ENCODE peak calls at places on chromosomes 11 and 22, in ten cellular contexts. One of them, this sample, is unnamed.

GRCh38 chr11:110907629-110908028 is 195.4 kb upstream of the ARHGAP20 start:
- DNase-seq in CD8-positive, alpha-beta memory T cell: peak
- DNase-seq in stomach: peak
- DNase-seq in H1: no peak
- DNase-seq in CD4-positive, alpha-beta T cell: no peak
- DNase-seq in heart left ventricle: no peak
- DNase-seq in neuronal stem cell: no peak
- DNase-seq in kidney: no peak
- DNase-seq in substantia nigra: no peak
- DNase-seq in psoas muscle: no peak
- DNase-seq in this sample: no peak

GRCh38 chr11:95668113-95668512 is 121.5 kb downstream of the FAM76B start:
- DNase-seq in CD8-positive, alpha-beta memory T cell: no peak
- DNase-seq in stomach: no peak
- DNase-seq in H1: no peak
- DNase-seq in CD4-positive, alpha-beta T cell: no peak
- DNase-seq in heart left ventricle: no peak
- DNase-seq in neuronal stem cell: no peak
- DNase-seq in kidney: no peak
- DNase-seq in substantia nigra: no peak
- DNase-seq in psoas muscle: no peak
- DNase-seq in this sample: no peak

GRCh38 chr11:115682101-115682500 is 177.9 kb upstream of the CADM1 start:
- DNase-seq in CD8-positive, alpha-beta memory T cell: no peak
- DNase-seq in stomach: no peak
- DNase-seq in H1: no peak
- DNase-seq in CD4-positive, alpha-beta T cell: no peak
- DNase-seq in heart left ventricle: no peak
- DNase-seq in neuronal stem cell: no peak
- DNase-seq in kidney: no peak
- DNase-seq in substantia nigra: no peak
- DNase-seq in psoas muscle: no peak
- DNase-seq in this sample: no peak

GRCh38 chr11:103608566-103608965 is 427.9 kb upstream of the DDI1 start:
- DNase-seq in CD8-positive, alpha-beta memory T cell: no peak
- DNase-seq in stomach: no peak
- DNase-seq in H1: no peak
- DNase-seq in CD4-positive, alpha-beta T cell: no peak
- DNase-seq in heart left ventricle: no peak
- DNase-seq in neuronal stem cell: no peak
- DNase-seq in kidney: no peak
- DNase-seq in substantia nigra: no peak
- DNase-seq in psoas muscle: no peak
- DNase-seq in this sample: no peak

GRCh38 chr11:90434858-90435257 is 212.0 kb upstream of the CHORDC1 start:
- DNase-seq in CD8-positive, alpha-beta memory T cell: no peak
- DNase-seq in stomach: no peak
- DNase-seq in H1: no peak
- DNase-seq in CD4-positive, alpha-beta T cell: no peak
- DNase-seq in heart left ventricle: no peak
- DNase-seq in neuronal stem cell: peak
- DNase-seq in kidney: no peak
- DNase-seq in substantia nigra: no peak
- DNase-seq in psoas muscle: no peak
- DNase-seq in this sample: no peak

GRCh38 chr11:68262544-68262827 is 9.3 kb downstream of the C11orf24 start:
- DNase-seq in CD8-positive, alpha-beta memory T cell: no peak
- DNase-seq in stomach: no peak
- DNase-seq in H1: no peak
- DNase-seq in CD4-positive, alpha-beta T cell: no peak
- DNase-seq in heart left ventricle: no peak
- DNase-seq in neuronal stem cell: no peak
- DNase-seq in kidney: no peak
- DNase-seq in substantia nigra: no peak
- DNase-seq in psoas muscle: no peak
- DNase-seq in this sample: no peak

GRCh38 chr11:22371188-22371587 is 33.0 kb downstream of the SLC17A6 start:
- DNase-seq in CD8-positive, alpha-beta memory T cell: no peak
- DNase-seq in stomach: no peak
- DNase-seq in H1: no peak
- DNase-seq in CD4-positive, alpha-beta T cell: no peak
- DNase-seq in heart left ventricle: no peak
- DNase-seq in neuronal stem cell: peak
- DNase-seq in kidney: no peak
- DNase-seq in substantia nigra: no peak
- DNase-seq in psoas muscle: no peak
- DNase-seq in this sample: no peak

GRCh38 chr11:114064216-114064615 is 4.7 kb downstream of the ZBTB16 start:
- DNase-seq in CD8-positive, alpha-beta memory T cell: no peak
- DNase-seq in stomach: no peak
- DNase-seq in H1: no peak
- DNase-seq in CD4-positive, alpha-beta T cell: no peak
- DNase-seq in heart left ventricle: no peak
- DNase-seq in neuronal stem cell: no peak
- DNase-seq in kidney: no peak
- DNase-seq in substantia nigra: no peak
- DNase-seq in psoas muscle: peak
- DNase-seq in this sample: no peak

GRCh38 chr22:37427128-37427710 is at the start of gene ELFN2:
- DNase-seq in CD8-positive, alpha-beta memory T cell: no peak
- DNase-seq in stomach: peak
- DNase-seq in H1: no peak
- DNase-seq in CD4-positive, alpha-beta T cell: no peak
- DNase-seq in heart left ventricle: peak
- DNase-seq in neuronal stem cell: no peak
- DNase-seq in kidney: peak
- DNase-seq in substantia nigra: no peak
- DNase-seq in psoas muscle: no peak
- DNase-seq in this sample: no peak

GRCh38 chr11:6474806-6475500 is 1.2 kb upstream of the TRIM3 start:
- DNase-seq in CD8-positive, alpha-beta memory T cell: no peak
- DNase-seq in stomach: no peak
- DNase-seq in H1: no peak
- DNase-seq in CD4-positive, alpha-beta T cell: no peak
- DNase-seq in heart left ventricle: no peak
- DNase-seq in neuronal stem cell: no peak
- DNase-seq in kidney: no peak
- DNase-seq in substantia nigra: no peak
- DNase-seq in psoas muscle: no peak
- DNase-seq in this sample: no peak

GRCh38 chr11:82995754-82996398 is 75.8 kb downstream of the RAB30 start:
- DNase-seq in CD8-positive, alpha-beta memory T cell: no peak
- DNase-seq in stomach: no peak
- DNase-seq in H1: no peak
- DNase-seq in CD4-positive, alpha-beta T cell: no peak
- DNase-seq in heart left ventricle: peak
- DNase-seq in neuronal stem cell: no peak
- DNase-seq in kidney: no peak
- DNase-seq in substantia nigra: no peak
- DNase-seq in psoas muscle: peak
- DNase-seq in this sample: no peak

GRCh38 chr11:94128171-94128745 is 383 bp upstream of the PANX1 start:
- DNase-seq in CD8-positive, alpha-beta memory T cell: no peak
- DNase-seq in stomach: peak
- DNase-seq in H1: no peak
- DNase-seq in CD4-positive, alpha-beta T cell: peak
- DNase-seq in heart left ventricle: peak
- DNase-seq in neuronal stem cell: no peak
- DNase-seq in kidney: peak
- DNase-seq in substantia nigra: no peak
- DNase-seq in psoas muscle: no peak
- DNase-seq in this sample: no peak

GRCh38 chr22:38724926-38725571 is 19.3 kb downstream of the GTPBP1 start:
- DNase-seq in CD8-positive, alpha-beta memory T cell: no peak
- DNase-seq in stomach: no peak
- DNase-seq in H1: no peak
- DNase-seq in CD4-positive, alpha-beta T cell: no peak
- DNase-seq in heart left ventricle: peak
- DNase-seq in neuronal stem cell: no peak
- DNase-seq in kidney: no peak
- DNase-seq in substantia nigra: peak
- DNase-seq in psoas muscle: peak
- DNase-seq in this sample: no peak

GRCh38 chr11:118917488-118918127 is 8.1 kb downstream of the BCL9L start:
- DNase-seq in CD8-positive, alpha-beta memory T cell: peak
- DNase-seq in stomach: no peak
- DNase-seq in H1: no peak
- DNase-seq in CD4-positive, alpha-beta T cell: no peak
- DNase-seq in heart left ventricle: peak
- DNase-seq in neuronal stem cell: no peak
- DNase-seq in kidney: peak
- DNase-seq in substantia nigra: no peak
- DNase-seq in psoas muscle: peak
- DNase-seq in this sample: no peak

GRCh38 chr11:46296520-46297448 is 19.3 kb downstream of the CREB3L1 start:
- DNase-seq in CD8-positive, alpha-beta memory T cell: no peak
- DNase-seq in stomach: no peak
- DNase-seq in H1: peak
- DNase-seq in CD4-positive, alpha-beta T cell: no peak
- DNase-seq in heart left ventricle: peak
- DNase-seq in neuronal stem cell: peak
- DNase-seq in kidney: peak
- DNase-seq in substantia nigra: no peak
- DNase-seq in psoas muscle: peak
- DNase-seq in this sample: no peak

GRCh38 chr11:117185739-117186430 is 7.3 kb downstream of the SIDT2 start:
- DNase-seq in CD8-positive, alpha-beta memory T cell: no peak
- DNase-seq in stomach: peak
- DNase-seq in H1: no peak
- DNase-seq in CD4-positive, alpha-beta T cell: no peak
- DNase-seq in heart left ventricle: no peak
- DNase-seq in neuronal stem cell: no peak
- DNase-seq in kidney: peak
- DNase-seq in substantia nigra: no peak
- DNase-seq in psoas muscle: peak
- DNase-seq in this sample: no peak

GRCh38 chr11:123487157-123487744 is 57.2 kb downstream of the GRAMD1B start:
- DNase-seq in CD8-positive, alpha-beta memory T cell: no peak
- DNase-seq in stomach: no peak
- DNase-seq in H1: no peak
- DNase-seq in CD4-positive, alpha-beta T cell: no peak
- DNase-seq in heart left ventricle: no peak
- DNase-seq in neuronal stem cell: no peak
- DNase-seq in kidney: no peak
- DNase-seq in substantia nigra: no peak
- DNase-seq in psoas muscle: no peak
- DNase-seq in this sample: no peak

GRCh38 chr22:17199131-17199731 is 20.0 kb downstream of the ADA2 start:
- DNase-seq in CD8-positive, alpha-beta memory T cell: no peak
- DNase-seq in stomach: no peak
- DNase-seq in H1: peak
- DNase-seq in CD4-positive, alpha-beta T cell: no peak
- DNase-seq in heart left ventricle: peak
- DNase-seq in neuronal stem cell: peak
- DNase-seq in kidney: peak
- DNase-seq in substantia nigra: no peak
- DNase-seq in psoas muscle: peak
- DNase-seq in this sample: no peak

DNA sequence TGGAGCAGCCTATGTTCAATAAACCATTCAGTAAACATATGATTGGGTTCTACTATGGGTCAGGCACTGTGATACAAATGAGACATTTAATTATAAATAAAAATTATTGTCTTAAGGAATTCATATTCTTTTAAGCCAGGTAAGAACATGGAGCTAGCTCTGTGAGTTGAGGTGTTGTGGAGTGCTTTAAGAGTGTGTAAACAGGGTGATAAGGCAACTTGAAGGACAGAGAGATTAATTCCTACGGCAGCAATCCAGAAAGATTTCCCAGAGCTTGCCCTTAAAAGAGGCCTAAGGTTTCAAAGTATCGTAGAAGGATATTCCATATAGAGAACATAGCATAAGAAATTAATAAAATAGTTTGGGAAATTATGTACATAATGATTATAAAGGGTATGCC is 126.4 kb upstream of the FAT3 start:
- DNase-seq in CD8-positive, alpha-beta memory T cell: no peak
- DNase-seq in stomach: no peak
- DNase-seq in H1: no peak
- DNase-seq in CD4-positive, alpha-beta T cell: no peak
- DNase-seq in heart left ventricle: no peak
- DNase-seq in neuronal stem cell: no peak
- DNase-seq in kidney: no peak
- DNase-seq in substantia nigra: no peak
- DNase-seq in psoas muscle: no peak
- DNase-seq in this sample: no peak
- H3K27ac ChIP-seq in CD8-positive, alpha-beta memory T cell: no peak
- H3K27ac ChIP-seq in stomach: no peak
- H3K27ac ChIP-seq in H1: no peak
- H3K27ac ChIP-seq in CD4-positive, alpha-beta T cell: no peak
- H3K27ac ChIP-seq in heart left ventricle: no peak
- H3K27ac ChIP-seq in neuronal stem cell: no peak
- H3K27ac ChIP-seq in kidney: no peak
- H3K27ac ChIP-seq in substantia nigra: no peak
- H3K27ac ChIP-seq in psoas muscle: no peak
- H3K27ac ChIP-seq in this sample: no peak

GRCh38 chr11:34823197-34823596 is 93.0 kb downstream of the APIP start:
- DNase-seq in CD8-positive, alpha-beta memory T cell: no peak
- DNase-seq in stomach: no peak
- DNase-seq in H1: no peak
- DNase-seq in CD4-positive, alpha-beta T cell: no peak
- DNase-seq in heart left ventricle: no peak
- DNase-seq in neuronal stem cell: no peak
- DNase-seq in kidney: no peak
- DNase-seq in substantia nigra: no peak
- DNase-seq in psoas muscle: no peak
- DNase-seq in this sample: no peak
- H3K27ac ChIP-seq in CD8-positive, alpha-beta memory T cell: no peak
- H3K27ac ChIP-seq in stomach: no peak
- H3K27ac ChIP-seq in H1: no peak
- H3K27ac ChIP-seq in CD4-positive, alpha-beta T cell: no peak
- H3K27ac ChIP-seq in heart left ventricle: no peak
- H3K27ac ChIP-seq in neuronal stem cell: no peak
- H3K27ac ChIP-seq in kidney: no peak
- H3K27ac ChIP-seq in substantia nigra: no peak
- H3K27ac ChIP-seq in psoas muscle: no peak
- H3K27ac ChIP-seq in this sample: no peak

DNA sequence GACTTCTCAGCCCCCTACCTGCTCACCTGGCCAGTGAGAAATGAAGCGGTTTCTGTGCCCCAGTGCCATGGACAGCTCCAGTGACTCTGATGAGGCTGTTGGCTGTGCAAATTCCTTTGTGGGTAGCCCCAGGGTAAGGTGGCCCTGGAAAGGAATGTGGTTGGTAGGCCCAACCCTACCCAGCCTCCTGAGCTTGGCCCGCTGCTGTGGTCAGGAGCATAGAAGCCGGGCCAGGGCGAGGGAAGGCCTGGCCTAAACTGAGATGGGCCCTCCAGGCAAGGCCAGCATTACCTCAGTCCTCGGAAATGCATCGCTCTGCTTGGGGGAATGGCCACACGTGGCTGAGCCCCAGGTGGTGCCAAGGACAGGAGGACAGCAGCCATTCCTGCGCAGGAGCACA is 16.9 kb downstream of the DAGLA start:
- DNase-seq in CD8-positive, alpha-beta memory T cell: no peak
- DNase-seq in stomach: no peak
- DNase-seq in H1: no peak
- DNase-seq in CD4-positive, alpha-beta T cell: no peak
- DNase-seq in heart left ventricle: no peak
- DNase-seq in neuronal stem cell: no peak
- DNase-seq in kidney: peak
- DNase-seq in substantia nigra: no peak
- DNase-seq in psoas muscle: peak
- DNase-seq in this sample: no peak
- H3K27ac ChIP-seq in CD8-positive, alpha-beta memory T cell: no peak
- H3K27ac ChIP-seq in stomach: peak
- H3K27ac ChIP-seq in H1: no peak
- H3K27ac ChIP-seq in CD4-positive, alpha-beta T cell: peak
- H3K27ac ChIP-seq in heart left ventricle: peak
- H3K27ac ChIP-seq in neuronal stem cell: no peak
- H3K27ac ChIP-seq in kidney: peak
- H3K27ac ChIP-seq in substantia nigra: no peak
- H3K27ac ChIP-seq in psoas muscle: peak
- H3K27ac ChIP-seq in this sample: no peak

GRCh38 chr22:46575915-46576555 is 38.6 kb upstream of the CELSR1 start:
- DNase-seq in CD8-positive, alpha-beta memory T cell: no peak
- DNase-seq in stomach: no peak
- DNase-seq in H1: no peak
- DNase-seq in CD4-positive, alpha-beta T cell: no peak
- DNase-seq in heart left ventricle: peak
- DNase-seq in neuronal stem cell: no peak
- DNase-seq in kidney: peak
- DNase-seq in substantia nigra: no peak
- DNase-seq in psoas muscle: peak
- DNase-seq in this sample: no peak
- H3K27ac ChIP-seq in CD8-positive, alpha-beta memory T cell: peak
- H3K27ac ChIP-seq in stomach: peak
- H3K27ac ChIP-seq in H1: no peak
- H3K27ac ChIP-seq in CD4-positive, alpha-beta T cell: no peak
- H3K27ac ChIP-seq in heart left ventricle: peak
- H3K27ac ChIP-seq in neuronal stem cell: no peak
- H3K27ac ChIP-seq in kidney: peak
- H3K27ac ChIP-seq in substantia nigra: no peak
- H3K27ac ChIP-seq in psoas muscle: peak
- H3K27ac ChIP-seq in this sample: no peak